ENCODE peak calls at places on chromosomes 12 and 14, in six cellular contexts. Y is SK-N-SH, C is upper lobe of left lung, Z is ovary, N is transverse colon, H is suprapubic skin. U is an unnamed sample.

GRCh38 chr12:15033029-15033428 is 60.2 kb downstream of the PDE6H start:
- DNase-seq in Y (no peak), Z (no peak), C (no peak), N (no peak), H (no peak), U (no peak)

GRCh38 chr12:47868552-47869031 is 36.2 kb downstream of the VDR start:
- DNase-seq in H (no peak), N (peak), Y (no peak), C (no peak), Z (no peak), U (no peak)

GRCh38 chr12:111056618-111057521 is 136.5 kb upstream of the MYL2 start:
- DNase-seq in N (peak), Z (no peak), C (no peak), Y (peak), H (no peak), U (no peak)

GRCh38 chr14:92352158-92352985 is 29.4 kb downstream of the SLC24A4 start:
- DNase-seq in H (no peak), Z (no peak), C (no peak), N (no peak), Y (no peak), U (no peak)

GRCh38 chr14:68678471-68678870 is 114.4 kb downstream of the ZFP36L1 start:
- DNase-seq in C (no peak), Z (no peak), N (no peak), Y (no peak), H (no peak), U (no peak)

GRCh38 chr12:88579941-88580871 is at the start of gene KITLG:
- DNase-seq in N (peak), Y (peak), Z (peak), H (peak), C (peak), U (peak)

GRCh38 chr14:51865953-51866747 is 5.7 kb downstream of the GNG2 start:
- DNase-seq in N (no peak), Y (no peak), H (no peak), Z (no peak), C (no peak), U (no peak)

GRCh38 chr12:622420-622819 is 40.8 kb downstream of the NINJ2 start:
- DNase-seq in H (no peak), C (no peak), Y (no peak), N (no peak), Z (no peak), U (no peak)

GRCh38 chr14:34365309-34365915 is 96.6 kb downstream of the SPTSSA start:
- DNase-seq in C (no peak), N (no peak), Z (no peak), H (no peak), Y (no peak), U (no peak)

GRCh38 chr12:89064780-89065179 is 287.5 kb downstream of the DUSP6 start:
- DNase-seq in N (no peak), Z (no peak), C (no peak), H (no peak), Y (no peak), U (no peak)

GRCh38 chr12:10182662-10183061 is 3.8 kb downstream of the TMEM52B start:
- DNase-seq in C (no peak), H (no peak), Y (no peak), N (no peak), Z (no peak), U (no peak)

GRCh38 chr14:101097109-101097793 is 193.7 kb upstream of the RTL1 start:
- DNase-seq in Y (no peak), Z (no peak), C (no peak), H (no peak), N (no peak), U (no peak)

GRCh38 chr14:57378661-57379060 is 11.7 kb upstream of the NAA30 start:
- DNase-seq in N (no peak), Z (no peak), H (no peak), C (no peak), Y (no peak), U (no peak)

GRCh38 chr12:24625103-24625502 is 323.8 kb downstream of the BCAT1 start:
- DNase-seq in Z (no peak), N (no peak), Y (no peak), H (no peak), C (no peak), U (no peak)

GRCh38 chr12:107207931-107208515 is 114.7 kb upstream of the CRY1 start:
- DNase-seq in Y (no peak), Z (no peak), H (no peak), C (no peak), N (no peak), U (no peak)

GRCh38 chr12:127284021-127284420 is 982.9 kb upstream of the TMEM132C start:
- DNase-seq in Z (no peak), Y (no peak), H (no peak), C (no peak), N (no peak), U (no peak)

GRCh38 chr12:4012977-4013968 is 140.1 kb upstream of the PARP11 start:
- DNase-seq in Z (no peak), N (no peak), C (no peak), H (no peak), Y (no peak), U (no peak)

GRCh38 chr12:20289512-20289911 is 78.8 kb upstream of the PDE3A start:
- DNase-seq in N (no peak), Z (no peak), C (no peak), Y (no peak), H (no peak), U (no peak)

GRCh38 chr14:90799420-90799819 is 16.8 kb downstream of the TTC7B start:
- DNase-seq in H (no peak), N (no peak), Z (no peak), C (no peak), Y (no peak), U (no peak)

GRCh38 chr14:89349196-89350008 is 67.6 kb downstream of the FOXN3 start:
- DNase-seq in Z (no peak), Y (peak), H (no peak), N (peak), C (no peak), U (peak)
- TF ChIP-seq EP300 in Z (no peak), Y (no peak), H (no peak), N (no peak), C (no peak), U (no peak)

GRCh38 chr14:54881761-54882401 is 20.7 kb downstream of the GCH1 start:
- DNase-seq in H (no peak), Z (no peak), C (no peak), Y (no peak), N (no peak), U (no peak)
- H3K4me3 ChIP-seq in H (peak), Z (peak), C (peak), Y (peak), N (peak), U (peak)

GRCh38 chr12:52819021-52819420 is 5.1 kb upstream of the KRT4 start:
- DNase-seq in C (no peak), Z (no peak), Y (no peak), H (no peak), N (no peak), U (no peak)
- H3K27ac ChIP-seq in C (no peak), Z (no peak), Y (no peak), H (no peak), N (no peak), U (no peak)

GRCh38 chr12:53355121-53355520 is 19.0 kb upstream of the SP7 start:
- DNase-seq in Z (no peak), Y (no peak), N (no peak), C (no peak), H (no peak), U (no peak)
- TF ChIP-seq EP300 in Z (no peak), Y (no peak), N (no peak), C (no peak), H (no peak), U (no peak)

GRCh38 chr12:125249932-125250331 is 184.7 kb downstream of the AACS start:
- DNase-seq in N (no peak), Z (no peak), H (no peak), C (no peak), Y (no peak), U (no peak)
- H3K4me3 ChIP-seq in N (no peak), Z (no peak), H (no peak), C (no peak), Y (no peak), U (no peak)

DNA sequence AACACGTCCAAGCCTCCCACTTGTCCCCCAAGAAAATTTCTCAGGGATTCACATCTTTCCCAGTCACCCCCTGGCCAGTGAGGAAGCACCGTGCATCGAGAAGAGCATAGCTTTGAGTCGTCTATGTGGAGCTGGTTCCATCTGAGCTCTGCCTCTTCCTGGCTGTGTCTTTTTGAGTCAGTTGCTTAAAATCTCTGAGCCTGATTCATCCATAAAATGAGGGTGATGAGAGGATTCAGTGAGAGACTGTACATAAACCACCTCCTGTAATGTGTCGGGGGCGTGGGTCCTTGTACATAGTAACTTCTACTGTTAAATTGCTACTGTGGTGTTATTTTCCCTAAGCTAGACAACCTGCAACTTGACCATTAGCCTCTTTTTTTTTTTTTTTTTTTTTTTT is 13.8 kb downstream of the CD9 start:
- DNase-seq in N (no peak), C (no peak), Y (no peak), Z (no peak), H (no peak), U (no peak)
- H3K27ac ChIP-seq in N (peak), C (peak), Y (no peak), Z (no peak), H (peak), U (peak)

DNA sequence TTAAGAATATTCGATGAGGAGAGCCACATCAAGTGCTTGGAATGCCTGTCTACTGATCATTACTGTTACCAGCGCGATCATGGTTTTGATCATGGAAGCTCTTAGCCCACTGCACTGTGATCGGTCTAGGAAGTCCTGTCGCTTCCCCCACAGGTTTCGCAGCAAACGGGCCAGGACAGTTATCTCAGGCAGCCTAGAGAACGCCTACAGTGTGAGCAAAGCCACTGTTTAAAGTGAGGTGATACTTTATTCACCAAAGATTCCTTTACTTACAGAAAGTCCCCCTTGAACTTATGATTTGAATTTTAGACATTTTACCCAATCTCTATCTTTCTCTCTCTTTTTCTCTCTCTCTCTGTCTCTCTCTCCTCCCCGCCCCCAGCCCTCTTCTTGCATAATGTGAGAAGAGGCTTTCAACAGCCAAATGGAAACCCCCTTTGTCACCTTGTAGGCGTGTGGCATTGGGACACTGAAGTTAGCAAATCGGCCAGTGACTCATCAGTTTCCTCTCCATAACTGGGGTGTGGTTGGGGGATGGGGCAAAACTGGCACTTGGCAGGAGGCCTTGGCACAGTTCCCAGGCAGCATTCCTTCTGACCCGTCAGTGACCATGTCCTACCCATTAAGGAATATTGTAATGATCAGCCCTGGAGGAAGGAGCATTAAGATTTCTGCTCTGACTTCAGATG is 214.8 kb downstream of the CHST11 start:
- DNase-seq in N (peak), H (peak), C (no peak), Z (peak), Y (peak), U (peak)
- TF ChIP-seq EP300 in N (no peak), H (no peak), C (peak), Z (no peak), Y (peak), U (peak)

GRCh38 chr12:115424003-115424402 is 740.0 kb upstream of the TBX3 start:
- DNase-seq in Y (no peak), Z (no peak), H (no peak), N (no peak), C (no peak), U (no peak)
- H3K4me3 ChIP-seq in Y (no peak), Z (no peak), H (no peak), N (no peak), C (no peak), U (no peak)

GRCh38 chr12:6374781-6375150 is 597 bp downstream of the SCNN1A start:
- DNase-seq in H (no peak), Y (no peak), N (peak), C (no peak), Z (no peak), U (no peak)

GRCh38 chr12:6375269-6376078 is at the start of gene SCNN1A:
- DNase-seq in H (no peak), C (peak), Y (no peak), N (peak), Z (peak), U (peak)

GRCh38 chr12:6377667-6377994 is 2.3 kb upstream of the SCNN1A start:
- DNase-seq in C (no peak), H (no peak), N (peak), Y (no peak), Z (no peak), U (peak)

GRCh38 chr12:6376965-6377666 is 1.8 kb upstream of the SCNN1A start:
- DNase-seq in H (no peak), C (no peak), N (peak), Y (no peak), Z (no peak), U (peak)

GRCh38 chr12:6376079-6376941 is 947 bp upstream of the SCNN1A start:
- DNase-seq in N (peak), Z (peak), H (no peak), Y (peak), C (peak), U (peak)
- H3K27ac ChIP-seq in N (peak), Z (peak), H (peak), Y (no peak), C (peak), U (peak)

U was measured in stomach.